ENCODE peak calls at places on chromosomes 5 and 9, in seven cellular contexts. B is stimulated activated CD8-positive, alpha-beta memory T cell treated with anti-CD3 and anti-CD28 coated beads, Interleukin-7, amount 100 ng/mL, for 1 hour; P is activated CD8-positive, alpha-beta memory T cell treated with anti-CD3 and anti-CD28 coated beads for 24 hours; A is naive thymus-derived CD4-positive, alpha-beta T cell; L is PC-3; G is GM12865; C is HEK293T. E is an unnamed sample.

GRCh38 chr9:21752003-21752402 is 50.4 kb upstream of the MTAP start:
- DNase-seq in P (no peak), G (no peak), L (no peak), B (no peak), A (no peak), C (no peak), E (no peak)

GRCh38 chr5:151475378-151475777 is 28.0 kb downstream of the SLC36A1 start:
- DNase-seq in P (no peak), L (no peak), B (no peak), A (no peak), C (no peak), G (no peak), E (no peak)

GRCh38 chr9:93062364-93062763 is 3.9 kb downstream of the SUSD3 start:
- DNase-seq in B (no peak), L (no peak), A (no peak), P (no peak), G (peak), C (no peak), E (no peak)

GRCh38 chr5:10077721-10078551 is 171.8 kb downstream of the ATPSCKMT start:
- DNase-seq in P (no peak), A (no peak), G (no peak), B (no peak), L (no peak), C (no peak), E (no peak)

GRCh38 chr9:34744295-34745221 is 34.6 kb upstream of the CCL21 start:
- DNase-seq in P (no peak), C (no peak), G (no peak), B (no peak), A (no peak), L (peak), E (no peak)

GRCh38 chr9:115524467-115525059 is 406.6 kb upstream of the TNC start:
- DNase-seq in L (peak), B (no peak), P (no peak), A (no peak), G (peak), C (peak), E (no peak)

GRCh38 chr9:89410709-89411111 is 87.2 kb downstream of the SEMA4D start:
- DNase-seq in P (no peak), A (peak), G (peak), C (no peak), L (peak), B (no peak), E (no peak)

GRCh38 chr9:84493284-84493947 is 152.9 kb upstream of the SLC28A3 start:
- DNase-seq in A (no peak), P (no peak), C (no peak), B (no peak), G (peak), L (no peak), E (no peak)

GRCh38 chr5:43152946-43153345 is 32.2 kb downstream of the ZNF131 start:
- DNase-seq in L (no peak), G (no peak), C (no peak), P (no peak), B (no peak), A (no peak), E (no peak)

GRCh38 chr9:12819436-12820185 is 44.8 kb downstream of the LURAP1L start:
- DNase-seq in B (no peak), G (peak), A (no peak), C (peak), L (peak), P (no peak), E (no peak)

GRCh38 chr9:96126321-96126881 is 175.6 kb downstream of the HSD17B3 start:
- DNase-seq in C (no peak), P (peak), G (no peak), A (no peak), L (no peak), B (no peak), E (no peak)

GRCh38 chr9:131278421-131279111 is 2.3 kb upstream of the FAM78A start:
- DNase-seq in L (no peak), P (peak), A (no peak), C (no peak), G (no peak), B (no peak), E (no peak)

GRCh38 chr5:56534102-56534501 is 281.2 kb upstream of the MAP3K1 start:
- DNase-seq in C (peak), B (no peak), P (no peak), L (peak), A (no peak), G (no peak), E (no peak)

GRCh38 chr5:58127486-58128220 is 332.2 kb downstream of the PLK2 start:
- DNase-seq in C (no peak), L (peak), P (no peak), B (no peak), A (no peak), G (no peak), E (no peak)

GRCh38 chr9:92975452-92975770 is 28.1 kb downstream of the FGD3 start:
- DNase-seq in P (no peak), G (no peak), A (no peak), C (no peak), B (no peak), L (no peak), E (no peak)

GRCh38 chr5:74542477-74542876 is 98.1 kb downstream of the ENC1 start:
- DNase-seq in B (no peak), C (no peak), P (no peak), A (no peak), G (no peak), L (peak), E (no peak)

GRCh38 chr5:3220201-3220600 is 375.4 kb upstream of the IRX1 start:
- DNase-seq in C (no peak), L (no peak), B (no peak), P (no peak), G (no peak), A (no peak), E (no peak)

GRCh38 chr9:91119679-91120078 is 242.0 kb downstream of the AUH start:
- DNase-seq in L (peak), A (no peak), P (no peak), G (no peak), C (no peak), B (no peak), E (no peak)

GRCh38 chr5:101531031-101531430 is 627.9 kb upstream of the ST8SIA4 start:
- DNase-seq in G (no peak), L (no peak), C (no peak), A (no peak), B (no peak), P (no peak), E (no peak)

GRCh38 chr9:27489087-27489876 is 34.8 kb upstream of the IFNK start:
- DNase-seq in C (no peak), G (peak), P (no peak), L (no peak), B (no peak), A (no peak), E (no peak)

GRCh38 chr9:35919212-35920003 is 10.1 kb downstream of the SPAAR start:
- DNase-seq in P (no peak), C (no peak), A (no peak), G (no peak), L (no peak), B (no peak), E (no peak)

GRCh38 chr9:127124091-127124490 is 1.7 kb upstream of the ANGPTL2 start:
- DNase-seq in L (no peak), A (no peak), G (no peak), P (no peak), C (no peak), B (no peak), E (no peak)

GRCh38 chr9:121169094-121169601 is 32.5 kb downstream of the RAB14 start:
- DNase-seq in B (no peak), G (no peak), C (peak), A (no peak), L (peak), P (no peak), E (no peak)

E was measured in esophagus squamous epithelium.